ENCODE peak calls at places on chromosomes 6 and 20, in ten cellular contexts. One of them, this sample, is unnamed.

GRCh38 chr20:14561733-14562132 is 224.3 kb upstream of the FLRT3 start:
- DNase-seq in cardiac fibroblast: peak
- DNase-seq in AG04450: peak
- DNase-seq in esophagus squamous epithelium: no peak
- DNase-seq in dorsolateral prefrontal cortex: no peak
- DNase-seq in AG04449: peak
- DNase-seq in HFF-Myc: no peak
- DNase-seq in cardiac muscle cell: no peak
- DNase-seq in upper lobe of right lung: no peak
- DNase-seq in GM06990: no peak
- DNase-seq in this sample: no peak

GRCh38 chr6:6788394-6789020 is 200.0 kb downstream of the LY86 start:
- DNase-seq in cardiac fibroblast: peak
- DNase-seq in AG04450: no peak
- DNase-seq in esophagus squamous epithelium: no peak
- DNase-seq in dorsolateral prefrontal cortex: no peak
- DNase-seq in AG04449: no peak
- DNase-seq in HFF-Myc: no peak
- DNase-seq in cardiac muscle cell: no peak
- DNase-seq in upper lobe of right lung: no peak
- DNase-seq in GM06990: no peak
- DNase-seq in this sample: no peak

GRCh38 chr20:7038029-7038428 is 270.5 kb downstream of the BMP2 start:
- DNase-seq in cardiac fibroblast: peak
- DNase-seq in AG04450: no peak
- DNase-seq in esophagus squamous epithelium: no peak
- DNase-seq in dorsolateral prefrontal cortex: no peak
- DNase-seq in AG04449: no peak
- DNase-seq in HFF-Myc: no peak
- DNase-seq in cardiac muscle cell: no peak
- DNase-seq in upper lobe of right lung: no peak
- DNase-seq in GM06990: no peak
- DNase-seq in this sample: no peak

GRCh38 chr6:83403191-83403590 is 27.7 kb downstream of the ME1 start:
- DNase-seq in cardiac fibroblast: no peak
- DNase-seq in AG04450: no peak
- DNase-seq in esophagus squamous epithelium: no peak
- DNase-seq in dorsolateral prefrontal cortex: no peak
- DNase-seq in AG04449: no peak
- DNase-seq in HFF-Myc: no peak
- DNase-seq in cardiac muscle cell: no peak
- DNase-seq in upper lobe of right lung: no peak
- DNase-seq in GM06990: no peak
- DNase-seq in this sample: no peak

GRCh38 chr20:4617019-4617418 is 104.7 kb upstream of the PRND start:
- DNase-seq in cardiac fibroblast: no peak
- DNase-seq in AG04450: no peak
- DNase-seq in esophagus squamous epithelium: no peak
- DNase-seq in dorsolateral prefrontal cortex: no peak
- DNase-seq in AG04449: no peak
- DNase-seq in HFF-Myc: no peak
- DNase-seq in cardiac muscle cell: no peak
- DNase-seq in upper lobe of right lung: no peak
- DNase-seq in GM06990: no peak
- DNase-seq in this sample: no peak

GRCh38 chr6:170403451-170403850 is 96.9 kb downstream of the FAM120B start:
- DNase-seq in cardiac fibroblast: peak
- DNase-seq in AG04450: no peak
- DNase-seq in esophagus squamous epithelium: no peak
- DNase-seq in dorsolateral prefrontal cortex: no peak
- DNase-seq in AG04449: no peak
- DNase-seq in HFF-Myc: no peak
- DNase-seq in cardiac muscle cell: peak
- DNase-seq in upper lobe of right lung: no peak
- DNase-seq in GM06990: no peak
- DNase-seq in this sample: no peak

GRCh38 chr6:37289931-37290330 is 32.0 kb upstream of the TMEM217 start:
- DNase-seq in cardiac fibroblast: no peak
- DNase-seq in AG04450: no peak
- DNase-seq in esophagus squamous epithelium: no peak
- DNase-seq in dorsolateral prefrontal cortex: no peak
- DNase-seq in AG04449: no peak
- DNase-seq in HFF-Myc: no peak
- DNase-seq in cardiac muscle cell: no peak
- DNase-seq in upper lobe of right lung: no peak
- DNase-seq in GM06990: peak
- DNase-seq in this sample: no peak

GRCh38 chr20:40506567-40506966 is 182.5 kb downstream of the MAFB start:
- DNase-seq in cardiac fibroblast: peak
- DNase-seq in AG04450: peak
- DNase-seq in esophagus squamous epithelium: peak
- DNase-seq in dorsolateral prefrontal cortex: no peak
- DNase-seq in AG04449: peak
- DNase-seq in HFF-Myc: peak
- DNase-seq in cardiac muscle cell: no peak
- DNase-seq in upper lobe of right lung: peak
- DNase-seq in GM06990: no peak
- DNase-seq in this sample: no peak

GRCh38 chr6:13681305-13682061 is 30.2 kb downstream of the RANBP9 start:
- DNase-seq in cardiac fibroblast: no peak
- DNase-seq in AG04450: no peak
- DNase-seq in esophagus squamous epithelium: no peak
- DNase-seq in dorsolateral prefrontal cortex: no peak
- DNase-seq in AG04449: no peak
- DNase-seq in HFF-Myc: no peak
- DNase-seq in cardiac muscle cell: no peak
- DNase-seq in upper lobe of right lung: no peak
- DNase-seq in GM06990: peak
- DNase-seq in this sample: no peak

DNA sequence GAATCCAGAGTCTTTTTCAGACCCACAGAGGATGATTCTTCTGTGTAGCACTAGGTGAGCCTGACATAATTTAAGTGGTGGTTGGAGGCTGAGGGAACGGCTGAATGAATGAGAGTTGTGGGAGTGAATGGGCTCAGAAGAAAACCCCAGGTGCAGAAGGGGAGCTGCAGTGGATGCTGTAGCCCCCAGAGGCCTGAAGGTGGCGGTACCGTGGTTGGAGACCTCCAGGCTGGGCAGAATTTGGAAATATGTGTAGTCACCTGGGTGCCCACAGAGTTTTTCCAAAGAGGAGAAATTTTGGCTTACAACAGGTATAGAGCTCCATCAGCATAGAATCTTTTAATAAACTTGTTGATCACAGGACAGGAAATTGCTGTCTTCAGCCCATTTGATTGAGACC is 6.5 kb upstream of the RAET1G start:
- DNase-seq in cardiac fibroblast: no peak
- DNase-seq in AG04450: no peak
- DNase-seq in esophagus squamous epithelium: no peak
- DNase-seq in dorsolateral prefrontal cortex: no peak
- DNase-seq in AG04449: no peak
- DNase-seq in HFF-Myc: no peak
- DNase-seq in cardiac muscle cell: peak
- DNase-seq in upper lobe of right lung: no peak
- DNase-seq in GM06990: no peak
- DNase-seq in this sample: no peak
- TF ChIP-seq CTCF in cardiac fibroblast: peak
- TF ChIP-seq CTCF in AG04450: peak
- TF ChIP-seq CTCF in esophagus squamous epithelium: peak
- TF ChIP-seq CTCF in dorsolateral prefrontal cortex: no peak
- TF ChIP-seq CTCF in AG04449: peak
- TF ChIP-seq CTCF in HFF-Myc: peak
- TF ChIP-seq CTCF in cardiac muscle cell: peak
- TF ChIP-seq CTCF in upper lobe of right lung: peak
- TF ChIP-seq CTCF in GM06990: peak
- TF ChIP-seq CTCF in this sample: no peak

GRCh38 chr20:39291301-39291700 is 329.2 kb downstream of the DHX35 start:
- DNase-seq in cardiac fibroblast: no peak
- DNase-seq in AG04450: no peak
- DNase-seq in esophagus squamous epithelium: no peak
- DNase-seq in dorsolateral prefrontal cortex: no peak
- DNase-seq in AG04449: no peak
- DNase-seq in HFF-Myc: no peak
- DNase-seq in cardiac muscle cell: no peak
- DNase-seq in upper lobe of right lung: no peak
- DNase-seq in GM06990: no peak
- DNase-seq in this sample: no peak

GRCh38 chr20:39290575-39290974 is 328.4 kb downstream of the DHX35 start:
- DNase-seq in cardiac fibroblast: no peak
- DNase-seq in AG04450: no peak
- DNase-seq in esophagus squamous epithelium: no peak
- DNase-seq in dorsolateral prefrontal cortex: no peak
- DNase-seq in AG04449: no peak
- DNase-seq in HFF-Myc: no peak
- DNase-seq in cardiac muscle cell: no peak
- DNase-seq in upper lobe of right lung: no peak
- DNase-seq in GM06990: no peak
- DNase-seq in this sample: no peak

GRCh38 chr20:39289831-39290230 is 327.7 kb downstream of the DHX35 start:
- DNase-seq in cardiac fibroblast: no peak
- DNase-seq in AG04450: no peak
- DNase-seq in esophagus squamous epithelium: no peak
- DNase-seq in dorsolateral prefrontal cortex: no peak
- DNase-seq in AG04449: no peak
- DNase-seq in HFF-Myc: no peak
- DNase-seq in cardiac muscle cell: no peak
- DNase-seq in upper lobe of right lung: no peak
- DNase-seq in GM06990: no peak
- DNase-seq in this sample: no peak

GRCh38 chr20:39292193-39292736 is 330.1 kb downstream of the DHX35 start:
- DNase-seq in cardiac fibroblast: no peak
- DNase-seq in AG04450: no peak
- DNase-seq in esophagus squamous epithelium: no peak
- DNase-seq in dorsolateral prefrontal cortex: no peak
- DNase-seq in AG04449: no peak
- DNase-seq in HFF-Myc: no peak
- DNase-seq in cardiac muscle cell: no peak
- DNase-seq in upper lobe of right lung: no peak
- DNase-seq in GM06990: no peak
- DNase-seq in this sample: no peak

DNA sequence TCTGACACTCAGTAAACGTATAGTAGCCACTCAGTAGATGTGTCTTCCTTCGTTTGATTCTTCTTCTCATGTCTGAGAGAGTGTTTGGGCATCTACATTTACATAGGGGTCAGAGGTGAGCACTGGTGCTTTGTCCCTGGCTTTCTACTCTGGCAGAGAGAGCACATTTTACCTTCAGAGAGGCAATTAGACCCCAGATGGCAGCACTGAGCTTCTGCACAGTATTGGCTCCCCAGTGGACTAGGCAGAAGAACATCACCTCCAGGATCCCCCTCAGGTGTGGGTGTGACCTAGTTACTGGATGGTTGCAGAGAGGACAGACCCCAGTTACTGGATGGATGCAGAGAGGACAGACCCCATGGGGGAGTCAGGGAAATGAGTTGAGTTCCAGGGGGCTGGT is 327.2 kb downstream of the DHX35 start:
- DNase-seq in cardiac fibroblast: no peak
- DNase-seq in AG04450: no peak
- DNase-seq in esophagus squamous epithelium: no peak
- DNase-seq in dorsolateral prefrontal cortex: no peak
- DNase-seq in AG04449: no peak
- DNase-seq in HFF-Myc: no peak
- DNase-seq in cardiac muscle cell: peak
- DNase-seq in upper lobe of right lung: no peak
- DNase-seq in GM06990: no peak
- DNase-seq in this sample: no peak
- TF ChIP-seq CTCF in cardiac fibroblast: no peak
- TF ChIP-seq CTCF in AG04450: no peak
- TF ChIP-seq CTCF in esophagus squamous epithelium: peak
- TF ChIP-seq CTCF in dorsolateral prefrontal cortex: peak
- TF ChIP-seq CTCF in AG04449: no peak
- TF ChIP-seq CTCF in HFF-Myc: no peak
- TF ChIP-seq CTCF in cardiac muscle cell: no peak
- TF ChIP-seq CTCF in upper lobe of right lung: peak
- TF ChIP-seq CTCF in GM06990: peak
- TF ChIP-seq CTCF in this sample: no peak

GRCh38 chr6:72250664-72251063 is 364.3 kb downstream of the RIMS1 start:
- DNase-seq in cardiac fibroblast: peak
- DNase-seq in AG04450: no peak
- DNase-seq in esophagus squamous epithelium: no peak
- DNase-seq in dorsolateral prefrontal cortex: no peak
- DNase-seq in AG04449: no peak
- DNase-seq in HFF-Myc: no peak
- DNase-seq in cardiac muscle cell: no peak
- DNase-seq in upper lobe of right lung: no peak
- DNase-seq in GM06990: no peak
- DNase-seq in this sample: no peak
- TF ChIP-seq CTCF in cardiac fibroblast: no peak
- TF ChIP-seq CTCF in AG04450: no peak
- TF ChIP-seq CTCF in esophagus squamous epithelium: no peak
- TF ChIP-seq CTCF in dorsolateral prefrontal cortex: no peak
- TF ChIP-seq CTCF in AG04449: no peak
- TF ChIP-seq CTCF in HFF-Myc: no peak
- TF ChIP-seq CTCF in cardiac muscle cell: peak
- TF ChIP-seq CTCF in upper lobe of right lung: no peak
- TF ChIP-seq CTCF in GM06990: no peak
- TF ChIP-seq CTCF in this sample: no peak

GRCh38 chr6:116973992-116974391 is 97.0 kb downstream of the RFX6 start:
- DNase-seq in cardiac fibroblast: no peak
- DNase-seq in AG04450: no peak
- DNase-seq in esophagus squamous epithelium: no peak
- DNase-seq in dorsolateral prefrontal cortex: no peak
- DNase-seq in AG04449: no peak
- DNase-seq in HFF-Myc: no peak
- DNase-seq in cardiac muscle cell: no peak
- DNase-seq in upper lobe of right lung: no peak
- DNase-seq in GM06990: no peak
- DNase-seq in this sample: no peak

GRCh38 chr6:116974526-116974925 is 97.5 kb downstream of the RFX6 start:
- DNase-seq in cardiac fibroblast: no peak
- DNase-seq in AG04450: no peak
- DNase-seq in esophagus squamous epithelium: no peak
- DNase-seq in dorsolateral prefrontal cortex: no peak
- DNase-seq in AG04449: no peak
- DNase-seq in HFF-Myc: no peak
- DNase-seq in cardiac muscle cell: no peak
- DNase-seq in upper lobe of right lung: no peak
- DNase-seq in GM06990: no peak
- DNase-seq in this sample: no peak

GRCh38 chr6:116974942-116975341 is 97.9 kb downstream of the RFX6 start:
- DNase-seq in cardiac fibroblast: no peak
- DNase-seq in AG04450: no peak
- DNase-seq in esophagus squamous epithelium: no peak
- DNase-seq in dorsolateral prefrontal cortex: no peak
- DNase-seq in AG04449: no peak
- DNase-seq in HFF-Myc: no peak
- DNase-seq in cardiac muscle cell: no peak
- DNase-seq in upper lobe of right lung: no peak
- DNase-seq in GM06990: no peak
- DNase-seq in this sample: no peak

GRCh38 chr6:116969211-116969863 is 92.3 kb downstream of the RFX6 start:
- DNase-seq in cardiac fibroblast: peak
- DNase-seq in AG04450: peak
- DNase-seq in esophagus squamous epithelium: no peak
- DNase-seq in dorsolateral prefrontal cortex: peak
- DNase-seq in AG04449: no peak
- DNase-seq in HFF-Myc: peak
- DNase-seq in cardiac muscle cell: peak
- DNase-seq in upper lobe of right lung: no peak
- DNase-seq in GM06990: no peak
- DNase-seq in this sample: no peak

GRCh38 chr6:116971959-116972358 is 94.9 kb downstream of the RFX6 start:
- DNase-seq in cardiac fibroblast: peak
- DNase-seq in AG04450: no peak
- DNase-seq in esophagus squamous epithelium: no peak
- DNase-seq in dorsolateral prefrontal cortex: no peak
- DNase-seq in AG04449: no peak
- DNase-seq in HFF-Myc: peak
- DNase-seq in cardiac muscle cell: peak
- DNase-seq in upper lobe of right lung: no peak
- DNase-seq in GM06990: no peak
- DNase-seq in this sample: no peak
- TF ChIP-seq CTCF in cardiac fibroblast: peak
- TF ChIP-seq CTCF in AG04450: peak
- TF ChIP-seq CTCF in esophagus squamous epithelium: peak
- TF ChIP-seq CTCF in dorsolateral prefrontal cortex: peak
- TF ChIP-seq CTCF in AG04449: peak
- TF ChIP-seq CTCF in HFF-Myc: peak
- TF ChIP-seq CTCF in cardiac muscle cell: peak
- TF ChIP-seq CTCF in upper lobe of right lung: peak
- TF ChIP-seq CTCF in GM06990: peak
- TF ChIP-seq CTCF in this sample: no peak

This sample was measured in activated B cell treated with CpG ODN at 0.5 μM for 24 hours.